ENCODE peak calls at places on chromosomes 2 and 18, in six cellular contexts. M is mammary epithelial cell; P is OCI-LY7; H is CD8-positive, alpha-beta T cell; U is BE2C; N is endodermal cell. Q is an unnamed sample.

GRCh38 chr2:163401481-163401880 is 334.3 kb downstream of the FIGN start:
- DNase-seq in U (no peak), P (no peak), H (no peak), M (peak), N (no peak), Q (no peak)

GRCh38 chr2:97742381-97742847 is 29.0 kb downstream of the ZAP70 start:
- DNase-seq in M (peak), U (no peak), N (no peak), H (peak), P (no peak), Q (no peak)

GRCh38 chr2:2456721-2457120 is 125.6 kb upstream of the MYT1L start:
- DNase-seq in M (no peak), N (no peak), P (no peak), U (no peak), H (no peak), Q (no peak)

GRCh38 chr2:227785293-227785692 is 28.3 kb upstream of the CCL20 start:
- DNase-seq in N (no peak), P (no peak), M (peak), H (no peak), U (no peak), Q (no peak)

GRCh38 chr18:79507546-79508480 is 112.1 kb downstream of the NFATC1 start:
- DNase-seq in P (no peak), M (no peak), N (no peak), U (no peak), H (peak), Q (peak)

GRCh38 chr2:231528636-231529030 is 1.6 kb downstream of the NMUR1 start:
- DNase-seq in N (no peak), M (no peak), P (no peak), U (no peak), H (no peak), Q (no peak)

GRCh38 chr2:174972924-174973323 is 32.3 kb downstream of the CHN1 start:
- DNase-seq in H (no peak), M (peak), U (no peak), P (no peak), N (no peak), Q (no peak)

GRCh38 chr2:122156101-122156500 is 400.6 kb downstream of the TSN start:
- DNase-seq in P (no peak), U (no peak), N (no peak), H (no peak), M (no peak), Q (peak)

GRCh38 chr2:224457408-224458096 is 55.6 kb upstream of the FAM124B start:
- DNase-seq in N (no peak), P (no peak), M (no peak), H (no peak), U (no peak), Q (no peak)

GRCh38 chr2:1055014-1055595 is 104.5 kb downstream of the SNTG2 start:
- DNase-seq in U (no peak), H (no peak), M (peak), P (no peak), N (peak), Q (peak)

GRCh38 chr18:79432376-79433120 is 36.8 kb downstream of the NFATC1 start:
- DNase-seq in H (no peak), U (no peak), M (no peak), N (no peak), P (no peak), Q (no peak)

GRCh38 chr2:147843421-147843863 is 1.4 kb upstream of the ACVR2A start:
- DNase-seq in N (no peak), H (no peak), U (no peak), P (no peak), M (no peak), Q (no peak)

GRCh38 chr2:103402944-103403343 is 641.1 kb downstream of the TMEM182 start:
- DNase-seq in M (no peak), U (no peak), P (no peak), H (no peak), N (no peak), Q (no peak)

GRCh38 chr2:240947176-240947575 is 41.0 kb downstream of the CROCC2 start:
- DNase-seq in M (no peak), U (no peak), P (no peak), N (peak), H (no peak), Q (no peak)

GRCh38 chr2:100000915-100001707 is 141.3 kb downstream of the AFF3 start:
- DNase-seq in H (no peak), N (no peak), U (no peak), M (no peak), P (no peak), Q (no peak)

GRCh38 chr2:239561448-239562001 is 160.7 kb upstream of the HDAC4 start:
- DNase-seq in M (no peak), N (no peak), H (no peak), U (peak), P (no peak), Q (peak)

GRCh38 chr2:45681675-45682074 is 30.2 kb downstream of the PRKCE start:
- DNase-seq in U (peak), N (no peak), H (no peak), M (peak), P (no peak), Q (peak)

GRCh38 chr18:78240091-78240490 is 739.5 kb upstream of the SALL3 start:
- DNase-seq in H (no peak), N (no peak), U (no peak), M (no peak), P (no peak), Q (no peak)

GRCh38 chr2:26739514-26739913 is 24.6 kb upstream of the SLC35F6 start:
- DNase-seq in M (no peak), H (no peak), P (no peak), N (no peak), U (no peak), Q (no peak)

GRCh38 chr18:5073026-5073944 is 123.8 kb downstream of the AKAIN1 start:
- DNase-seq in M (peak), P (peak), H (no peak), N (peak), U (peak), Q (peak)

GRCh38 chr2:1556776-1557466 is 143.7 kb downstream of the TPO start:
- DNase-seq in M (no peak), N (no peak), U (no peak), P (no peak), H (no peak), Q (no peak)

GRCh38 chr2:177816740-177817139 is 255.8 kb downstream of the PDE11A start:
- DNase-seq in H (no peak), N (no peak), M (no peak), U (no peak), P (no peak), Q (no peak)

GRCh38 chr18:2002604-2003003 is 568.7 kb downstream of the METTL4 start:
- DNase-seq in N (peak), U (no peak), M (no peak), P (no peak), H (no peak), Q (no peak)

GRCh38 chr2:27886322-27886721 is 3.9 kb downstream of the RBKS start:
- DNase-seq in M (no peak), H (no peak), U (peak), N (no peak), P (no peak), Q (no peak)

GRCh38 chr18:27108842-27109241 is 76.3 kb downstream of the CHST9 start:
- DNase-seq in H (no peak), N (no peak), M (no peak), P (no peak), U (no peak), Q (no peak)

GRCh38 chr2:161992526-161992925 is 81.5 kb downstream of the DPP4 start:
- DNase-seq in P (no peak), N (no peak), H (peak), M (no peak), U (no peak), Q (no peak)

DNA sequence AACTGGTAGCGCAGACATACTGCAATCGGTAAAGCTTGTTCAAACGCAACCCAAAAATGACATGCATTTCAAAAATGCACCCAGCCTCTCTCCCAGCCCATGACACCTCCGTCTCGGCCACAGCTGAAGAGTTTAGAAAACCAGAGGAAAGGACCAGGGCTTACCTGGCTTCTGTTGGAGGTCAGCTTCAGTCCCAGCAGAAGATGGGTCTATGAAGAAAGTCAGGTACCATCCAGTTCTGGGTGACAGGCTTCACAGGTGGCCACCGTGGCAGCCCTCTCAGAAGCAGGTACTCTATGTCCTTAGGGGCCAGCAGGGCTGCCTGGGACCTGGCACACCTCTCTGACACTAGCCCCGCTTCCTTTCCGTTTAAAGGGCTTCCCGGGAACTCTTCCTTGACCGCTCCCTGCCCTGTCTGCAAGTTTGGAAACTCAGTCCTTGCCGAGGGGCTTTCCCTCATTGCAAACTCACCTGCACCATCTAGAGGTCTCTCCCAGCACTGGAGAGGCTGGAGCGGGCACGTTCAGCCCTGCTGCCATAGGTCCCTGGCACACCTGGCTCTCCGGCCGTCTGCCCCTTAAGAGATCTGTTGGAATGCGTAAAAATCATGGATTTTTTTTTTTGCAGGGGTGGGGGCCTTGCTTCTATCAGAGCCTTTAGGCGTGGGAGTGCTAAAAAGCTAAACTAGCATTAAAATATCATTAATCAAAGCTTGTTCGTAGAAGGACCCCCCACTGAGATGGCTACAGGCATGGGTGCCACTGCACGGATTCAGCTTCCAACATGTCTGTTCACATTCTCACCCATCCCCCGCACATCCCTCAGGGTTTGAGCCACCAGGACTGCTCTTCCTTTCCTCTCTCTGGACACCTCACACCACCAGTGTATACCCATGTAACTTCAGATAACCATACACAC is at the start of gene EDAR:
- DNase-seq in M (peak), H (peak), U (peak), N (peak), P (peak), Q (peak)
- TF ChIP-seq CTCF in M (peak), H (peak), U (peak), N (peak), P (peak), Q (no peak)

GRCh38 chr2:237566401-237567235 is at the start of gene PRLH:
- DNase-seq in N (no peak), H (no peak), U (no peak), M (no peak), P (no peak), Q (no peak)
- TF ChIP-seq CTCF in N (no peak), H (no peak), U (no peak), M (no peak), P (no peak), Q (no peak)

GRCh38 chr2:127066942-127067341 is 40.0 kb downstream of the BIN1 start:
- DNase-seq in U (no peak), H (no peak), P (no peak), N (no peak), M (no peak), Q (no peak)

GRCh38 chr2:127065932-127066318 is 41.0 kb downstream of the BIN1 start:
- DNase-seq in N (no peak), H (no peak), M (no peak), U (no peak), P (no peak), Q (no peak)

GRCh38 chr2:127065299-127065931 is 41.5 kb downstream of the BIN1 start:
- DNase-seq in P (no peak), M (no peak), N (no peak), U (no peak), H (no peak), Q (peak)

GRCh38 chr2:127063701-127064590 is 43.0 kb downstream of the BIN1 start:
- DNase-seq in N (no peak), M (no peak), H (no peak), U (no peak), P (no peak), Q (no peak)

DNA sequence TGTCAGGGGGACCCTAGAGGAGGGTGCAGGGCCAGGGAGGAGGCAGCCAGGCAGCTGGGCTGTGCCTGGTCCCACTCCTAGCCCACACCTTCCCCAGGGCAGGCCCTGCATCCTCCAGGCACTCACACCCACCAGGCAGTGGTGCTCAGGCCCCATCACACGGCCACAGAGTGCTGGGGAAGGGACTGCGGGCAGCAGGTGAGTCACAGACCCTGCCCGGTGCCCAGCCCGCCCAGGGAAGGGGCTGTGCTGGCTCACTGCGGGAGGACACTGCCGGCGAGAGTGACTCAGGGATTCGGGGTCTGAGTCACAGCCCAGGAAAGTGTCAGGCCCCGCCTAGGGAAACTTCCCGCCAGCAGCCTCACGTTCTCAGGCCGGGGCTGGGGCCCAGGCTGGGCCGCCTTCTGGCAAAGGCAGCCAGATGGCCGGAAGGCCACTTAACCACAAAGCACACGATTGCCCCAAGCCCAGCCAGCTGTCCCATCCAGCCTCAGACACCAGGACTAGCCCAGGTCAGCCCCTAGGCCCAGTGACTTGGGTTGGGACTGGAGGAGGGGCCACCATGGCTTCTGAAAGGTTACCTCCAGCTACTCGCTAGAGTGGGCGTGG is 42.2 kb downstream of the BIN1 start:
- DNase-seq in M (peak), P (no peak), H (peak), N (peak), U (peak), Q (peak)
- TF ChIP-seq CTCF in M (peak), P (no peak), H (no peak), N (no peak), U (no peak), Q (no peak)

GRCh38 chr2:113407446-113408099 is 29.9 kb upstream of the ZNG1B start:
- DNase-seq in H (no peak), M (peak), P (peak), U (no peak), N (no peak), Q (no peak)
- TF ChIP-seq CTCF in H (no peak), M (peak), P (peak), U (no peak), N (peak), Q (no peak)

GRCh38 chr2:205052781-205053180 is 507.5 kb downstream of the PARD3B start:
- DNase-seq in M (no peak), U (no peak), N (no peak), P (no peak), H (no peak), Q (no peak)
- TF ChIP-seq CTCF in M (no peak), U (no peak), N (no peak), P (no peak), H (no peak), Q (no peak)